ENCODE peak calls at places on chromosome 18, in five cellular contexts. P is endodermal cell, Q is heart right ventricle, G is IMR-90, M is fibroblast of pulmonary artery. I is an unnamed sample.

GRCh38 chr18:79203017-79203605 is 133.9 kb downstream of the ATP9B start:
- DNase-seq in P (no peak), Q (no peak), G (peak), M (no peak), I (peak)

GRCh38 chr18:11974741-11975325 is 6.5 kb upstream of the IMPA2 start:
- DNase-seq in P (no peak), Q (no peak), G (no peak), M (no peak), I (no peak)

GRCh38 chr18:63319383-63320040 is at the start of gene BCL2:
- DNase-seq in P (peak), Q (peak), G (peak), M (peak), I (no peak)

GRCh38 chr18:47749195-47749973 is 181.1 kb downstream of the SMAD2 start:
- DNase-seq in P (peak), Q (peak), G (peak), M (peak), I (no peak)

GRCh38 chr18:7856733-7857132 is 289.6 kb downstream of the PTPRM start:
- DNase-seq in P (no peak), Q (no peak), G (peak), M (no peak), I (no peak)

GRCh38 chr18:51429644-51430043 is 232.2 kb upstream of the MEX3C start:
- DNase-seq in P (no peak), Q (no peak), G (no peak), M (no peak), I (no peak)

GRCh38 chr18:59478591-59478990 is 119.5 kb upstream of the LMAN1 start:
- DNase-seq in P (no peak), Q (no peak), G (peak), M (no peak), I (no peak)

GRCh38 chr18:78813156-78813555 is 166.5 kb upstream of the SALL3 start:
- DNase-seq in P (peak), Q (no peak), G (no peak), M (no peak), I (no peak)

GRCh38 chr18:21194871-21195771 is 46.9 kb upstream of the GREB1L start:
- DNase-seq in P (no peak), Q (no peak), G (peak), M (peak), I (no peak)

GRCh38 chr18:46756172-46756558 is 688 bp downstream of the ST8SIA5 start:
- DNase-seq in P (peak), Q (no peak), G (no peak), M (no peak), I (no peak)

GRCh38 chr18:55096261-55097026 is 137.2 kb upstream of the CCDC68 start:
- DNase-seq in P (peak), Q (peak), G (peak), M (peak), I (no peak)

GRCh38 chr18:68766433-68766832 is 31.4 kb upstream of the CCDC102B start:
- DNase-seq in P (no peak), Q (no peak), G (peak), M (peak), I (no peak)

GRCh38 chr18:21345851-21346250 is 103.8 kb downstream of the GREB1L start:
- DNase-seq in P (no peak), Q (no peak), G (no peak), M (no peak), I (no peak)

GRCh38 chr18:11857177-11857887 is 6.1 kb downstream of the CHMP1B start:
- DNase-seq in P (peak), Q (peak), G (peak), M (peak), I (peak)

GRCh38 chr18:62523631-62524442 is 1.0 kb downstream of the ZCCHC2 start:
- DNase-seq in P (peak), Q (peak), G (peak), M (peak), I (no peak)

GRCh38 chr18:28045176-28045810 is 131.6 kb downstream of the CDH2 start:
- DNase-seq in P (no peak), Q (no peak), G (peak), M (peak), I (peak)

GRCh38 chr18:24263078-24263477 is 124.2 kb downstream of the CABYR start:
- DNase-seq in P (no peak), Q (no peak), G (no peak), M (no peak), I (no peak)

GRCh38 chr18:79250236-79250993 is 145.3 kb upstream of the NFATC1 start:
- DNase-seq in P (no peak), Q (no peak), G (no peak), M (no peak), I (no peak)

GRCh38 chr18:11412790-11413189 is 196.6 kb upstream of the SLC35G4 start:
- DNase-seq in P (no peak), Q (no peak), G (no peak), M (no peak), I (no peak)

GRCh38 chr18:49225160-49225559 is 235.3 kb downstream of the DYM start:
- DNase-seq in P (no peak), Q (no peak), G (peak), M (peak), I (no peak)

GRCh38 chr18:24089059-24089458 is 49.8 kb upstream of the CABYR start:
- DNase-seq in P (no peak), Q (peak), G (peak), M (peak), I (no peak)

GRCh38 chr18:13453714-13454113 is 235.2 kb downstream of the LDLRAD4 start:
- DNase-seq in P (no peak), Q (peak), G (no peak), M (no peak), I (no peak)

GRCh38 chr18:73749304-73749703 is 398.3 kb downstream of the FBXO15 start:
- DNase-seq in P (no peak), Q (no peak), G (no peak), M (no peak), I (no peak)

GRCh38 chr18:7626922-7627440 is 59.9 kb downstream of the PTPRM start:
- DNase-seq in P (peak), Q (peak), G (peak), M (peak), I (peak)

GRCh38 chr18:55380574-55380973 is 207.4 kb downstream of the TCF4 start:
- DNase-seq in P (no peak), Q (no peak), G (peak), M (no peak), I (no peak)

GRCh38 chr18:63905361-63905760 is 2.4 kb upstream of the SERPINB10 start:
- DNase-seq in P (no peak), Q (no peak), G (no peak), M (no peak), I (no peak)

GRCh38 chr18:57891707-57892391 is 88.7 kb upstream of the ATP8B1 start:
- DNase-seq in P (no peak), Q (no peak), G (no peak), M (no peak), I (no peak)

GRCh38 chr18:70420151-70420898 is 131.5 kb downstream of the SOCS6 start:
- DNase-seq in P (no peak), Q (no peak), G (peak), M (peak), I (no peak)

GRCh38 chr18:70454705-70455322 is 166.0 kb downstream of the SOCS6 start:
- DNase-seq in P (no peak), Q (peak), G (peak), M (peak), I (peak)

GRCh38 chr18:8752329-8752728 is 47.0 kb downstream of the MTCL1 start:
- DNase-seq in P (no peak), Q (no peak), G (peak), M (peak), I (no peak)

GRCh38 chr18:3872651-3873050 is 422.7 kb downstream of the TGIF1 start:
- DNase-seq in P (no peak), Q (no peak), G (no peak), M (no peak), I (no peak)

GRCh38 chr18:23740105-23740830 is 51.0 kb downstream of the LAMA3 start:
- DNase-seq in P (no peak), Q (no peak), G (no peak), M (peak), I (no peak)

GRCh38 chr18:60549338-60549960 is 176.9 kb upstream of the MC4R start:
- DNase-seq in P (peak), Q (peak), G (peak), M (peak), I (peak)

GRCh38 chr18:61551586-61551985 is 218.4 kb downstream of the CDH20 start:
- DNase-seq in P (peak), Q (peak), G (peak), M (peak), I (peak)

GRCh38 chr18:74069178-74070050 is 78.2 kb downstream of the FBXO15 start:
- DNase-seq in P (no peak), Q (no peak), G (no peak), M (no peak), I (no peak)

GRCh38 chr18:67081866-67082265 is 434.7 kb downstream of the DSEL start:
- DNase-seq in P (peak), Q (no peak), G (no peak), M (no peak), I (no peak)
- TF ChIP-seq CTCF in P (no peak), Q (no peak), G (no peak), M (no peak), I (no peak)

DNA sequence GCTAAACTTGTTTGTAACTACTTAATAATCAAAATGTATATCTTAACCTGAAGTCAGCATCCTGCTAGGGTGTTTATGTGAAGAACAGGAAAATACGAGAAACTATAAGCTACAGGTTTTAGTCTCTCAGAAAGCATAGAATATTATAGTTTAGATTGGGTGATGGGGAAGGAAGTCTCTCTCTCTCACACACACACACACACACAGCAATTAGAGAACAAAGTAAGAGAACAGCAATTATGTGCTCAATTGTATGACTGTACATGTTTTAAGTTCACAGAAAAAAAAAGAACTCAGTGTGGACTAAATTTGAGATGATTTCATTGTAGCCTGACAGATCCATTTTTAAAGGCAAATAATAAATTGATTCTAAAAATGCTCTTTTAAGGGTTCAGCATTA is 94.3 kb upstream of the ZNF516 start:
- DNase-seq in P (no peak), Q (no peak), G (no peak), M (no peak), I (no peak)
- H3K4me3 ChIP-seq in P (no peak), Q (peak), G (no peak), M (no peak), I (peak)

DNA sequence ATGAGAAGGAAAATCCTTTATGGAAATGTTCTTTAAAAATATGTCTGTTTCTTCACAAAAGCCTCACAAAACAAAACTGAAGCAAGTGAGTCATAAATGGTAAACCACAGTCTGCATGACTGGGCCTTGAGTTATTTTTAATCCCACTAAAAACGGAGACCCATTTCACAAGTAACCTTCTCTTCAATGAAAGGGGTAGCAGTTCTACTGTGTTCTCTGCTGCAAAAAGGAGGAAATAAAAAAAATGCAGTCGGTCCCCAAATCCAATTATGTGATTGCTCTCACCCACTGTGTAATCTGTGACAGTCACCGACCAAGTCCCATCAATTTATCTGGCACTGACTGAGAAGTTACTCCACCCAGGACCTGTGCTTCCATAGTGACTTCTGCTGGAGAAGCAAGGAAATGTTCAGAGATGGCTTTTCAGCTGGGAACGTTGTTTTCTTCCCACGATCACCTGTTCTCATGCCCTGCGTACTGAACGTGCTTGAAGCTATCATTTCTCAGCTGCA is 79.8 kb upstream of the TMEM200C start:
- DNase-seq in P (peak), Q (no peak), G (peak), M (peak), I (peak)
- TF ChIP-seq CTCF in P (peak), Q (no peak), G (peak), M (no peak), I (peak)

DNA sequence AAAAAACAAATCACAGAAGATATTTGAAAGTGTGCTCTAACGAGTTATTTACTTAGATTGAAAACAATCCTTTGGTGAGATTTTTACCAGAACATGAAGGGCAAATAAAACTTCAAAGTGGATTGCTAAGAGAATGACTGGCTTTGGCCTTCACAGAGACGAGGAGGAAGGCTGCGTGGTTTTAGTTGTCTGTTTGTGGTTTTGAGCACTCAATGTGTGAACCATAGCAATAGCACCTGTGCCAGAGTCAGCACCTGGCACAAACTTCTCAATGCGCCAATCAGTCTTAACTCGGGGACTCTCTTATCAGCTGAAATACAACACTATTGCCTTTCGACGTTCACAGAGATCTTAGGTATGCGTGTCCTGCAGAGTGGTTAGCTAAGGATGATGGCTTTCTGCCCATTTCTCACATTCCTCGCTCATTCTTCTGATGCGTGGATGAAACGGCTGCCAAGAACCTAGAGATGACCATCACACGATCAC is 70.0 kb downstream of the MBP start:
- DNase-seq in P (no peak), Q (no peak), G (peak), M (peak), I (no peak)
- H3K4me3 ChIP-seq in P (no peak), Q (no peak), G (no peak), M (no peak), I (no peak)

DNA sequence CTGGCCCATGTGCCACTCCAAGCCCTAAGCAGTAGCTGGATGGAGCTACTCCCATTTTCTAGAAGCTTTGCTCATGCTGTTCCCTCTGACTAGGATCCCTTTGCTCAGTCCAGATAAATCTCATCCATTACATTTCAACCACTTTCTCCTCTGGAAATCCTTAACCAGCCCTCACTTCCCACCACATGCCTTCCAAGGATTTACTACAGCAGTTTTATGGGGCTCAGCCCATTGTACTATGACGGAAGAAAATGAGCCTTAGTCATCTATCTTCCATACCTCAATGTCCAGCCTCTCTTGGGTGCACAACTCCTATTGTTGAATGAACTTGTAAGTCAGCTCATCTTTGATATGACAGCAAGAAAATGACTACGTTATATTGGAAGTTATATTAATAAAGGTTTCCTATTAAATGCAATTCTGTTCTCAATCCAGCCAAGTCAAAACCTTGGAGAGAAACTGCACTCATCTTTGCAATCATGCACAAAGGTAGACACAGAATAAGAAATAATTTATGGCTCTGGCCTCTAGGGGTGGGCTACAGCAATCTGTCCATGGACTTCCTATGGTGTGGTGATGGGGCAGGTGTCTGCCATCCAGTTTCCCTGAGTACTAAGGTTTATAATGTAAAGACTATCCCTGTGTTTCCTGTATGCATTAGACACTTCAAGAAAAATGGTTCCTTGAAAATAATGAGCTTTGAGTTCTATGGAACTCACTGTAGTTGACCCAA is 3.4 kb downstream of the B4GALT6 start:
- DNase-seq in P (no peak), Q (no peak), G (no peak), M (peak), I (no peak)
- TF ChIP-seq CTCF in P (peak), Q (peak), G (peak), M (peak), I (peak)

DNA sequence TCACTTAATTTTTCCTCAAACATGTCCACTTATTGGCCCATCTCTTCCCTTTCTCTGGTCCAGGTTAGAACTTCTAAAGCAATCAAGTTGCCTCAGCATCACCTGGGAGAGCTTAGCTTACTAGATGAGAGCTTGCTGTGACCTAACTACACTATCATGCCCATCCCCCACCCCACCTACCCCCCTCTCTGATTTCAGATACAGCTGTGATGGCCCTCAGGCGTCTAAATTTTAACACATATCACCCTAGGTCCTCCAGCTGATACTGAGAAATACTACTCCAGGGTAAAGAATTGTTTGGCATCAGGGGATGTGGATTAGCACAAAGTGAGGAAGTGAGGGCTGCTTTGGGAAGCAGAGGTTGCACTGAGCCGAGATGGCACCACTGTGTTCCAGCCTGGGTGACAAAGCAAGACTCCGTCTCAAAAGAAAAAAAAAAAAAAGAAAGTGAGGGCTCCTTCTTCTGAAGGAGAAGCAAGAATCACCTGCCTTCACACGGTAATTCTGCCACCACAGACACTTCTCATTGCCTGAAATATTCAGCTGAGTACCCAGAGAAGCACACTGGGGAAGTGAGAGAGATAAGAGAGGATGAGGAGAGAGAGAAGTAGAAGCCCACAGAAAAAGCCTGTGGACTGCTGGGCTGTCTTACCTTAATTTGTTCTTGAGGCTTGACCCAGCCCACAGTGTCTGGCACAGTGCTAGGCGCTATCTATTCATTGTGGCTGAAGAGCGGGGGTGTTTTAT is 263.4 kb downstream of the ASXL3 start:
- DNase-seq in P (peak), Q (no peak), G (no peak), M (no peak), I (no peak)
- H3K4me3 ChIP-seq in P (no peak), Q (no peak), G (no peak), M (no peak), I (no peak)

DNA sequence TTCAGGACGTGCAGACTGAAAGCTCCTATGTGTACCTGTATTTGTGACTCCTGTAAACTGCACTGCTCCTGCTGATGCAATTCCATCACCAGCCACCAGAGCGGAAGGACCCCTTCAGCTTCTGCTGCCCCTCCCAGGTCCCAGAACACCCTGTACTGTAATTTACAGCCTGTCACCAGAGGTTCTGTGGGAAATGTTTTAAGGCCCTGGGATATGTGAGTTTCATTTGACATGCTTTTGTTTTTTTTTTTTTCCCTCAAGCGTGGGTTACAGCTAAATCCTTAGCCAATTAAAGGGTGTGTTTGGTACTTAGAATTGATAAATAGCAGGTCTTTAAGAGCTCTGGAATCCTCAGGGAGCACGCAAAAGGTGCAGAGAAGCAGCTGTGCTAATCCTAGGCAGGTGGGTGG is 79.4 kb downstream of the KCTD1 start:
- DNase-seq in P (peak), Q (no peak), G (no peak), M (no peak), I (no peak)
- TF ChIP-seq CTCF in P (peak), Q (peak), G (peak), M (peak), I (peak)

I was measured in epithelial cell of proximal tubule.